ENCODE peak calls at places on chromosomes 5 and 9, in four cellular contexts. One of them, this sample, is unnamed.

GRCh38 chr9:87065981-87066380 is 118.7 kb upstream of the GAS1 start:
- DNase-seq in HepG2: no peak
- DNase-seq in GM12878: no peak
- DNase-seq in H1: no peak
- DNase-seq in this sample: no peak

GRCh38 chr9:19498015-19498414 is 89.2 kb downstream of the ACER2 start:
- DNase-seq in HepG2: no peak
- DNase-seq in GM12878: no peak
- DNase-seq in H1: no peak
- DNase-seq in this sample: no peak

GRCh38 chr9:15182755-15183154 is 124.3 kb downstream of the TTC39B start:
- DNase-seq in HepG2: no peak
- DNase-seq in GM12878: no peak
- DNase-seq in H1: no peak
- DNase-seq in this sample: no peak

GRCh38 chr9:92480332-92480771 is 2.0 kb downstream of the ASPN start:
- DNase-seq in HepG2: no peak
- DNase-seq in GM12878: no peak
- DNase-seq in H1: no peak
- DNase-seq in this sample: no peak

GRCh38 chr5:110105692-110106091 is 416.0 kb downstream of the MAN2A1 start:
- DNase-seq in HepG2: peak
- DNase-seq in GM12878: no peak
- DNase-seq in H1: no peak
- DNase-seq in this sample: no peak

GRCh38 chr9:111897831-111898144 is 1.2 kb downstream of the UGCG start:
- DNase-seq in HepG2: no peak
- DNase-seq in GM12878: peak
- DNase-seq in H1: no peak
- DNase-seq in this sample: no peak

GRCh38 chr5:168809218-168809617 is 230.1 kb upstream of the PANK3 start:
- DNase-seq in HepG2: no peak
- DNase-seq in GM12878: no peak
- DNase-seq in H1: no peak
- DNase-seq in this sample: no peak

GRCh38 chr5:143401253-143401845 is 2.1 kb downstream of the NR3C1 start:
- DNase-seq in HepG2: peak
- DNase-seq in GM12878: no peak
- DNase-seq in H1: no peak
- DNase-seq in this sample: no peak

GRCh38 chr5:124748687-124749594 is 2.5 kb upstream of the ZNF608 start:
- DNase-seq in HepG2: peak
- DNase-seq in GM12878: peak
- DNase-seq in H1: peak
- DNase-seq in this sample: peak

DNA sequence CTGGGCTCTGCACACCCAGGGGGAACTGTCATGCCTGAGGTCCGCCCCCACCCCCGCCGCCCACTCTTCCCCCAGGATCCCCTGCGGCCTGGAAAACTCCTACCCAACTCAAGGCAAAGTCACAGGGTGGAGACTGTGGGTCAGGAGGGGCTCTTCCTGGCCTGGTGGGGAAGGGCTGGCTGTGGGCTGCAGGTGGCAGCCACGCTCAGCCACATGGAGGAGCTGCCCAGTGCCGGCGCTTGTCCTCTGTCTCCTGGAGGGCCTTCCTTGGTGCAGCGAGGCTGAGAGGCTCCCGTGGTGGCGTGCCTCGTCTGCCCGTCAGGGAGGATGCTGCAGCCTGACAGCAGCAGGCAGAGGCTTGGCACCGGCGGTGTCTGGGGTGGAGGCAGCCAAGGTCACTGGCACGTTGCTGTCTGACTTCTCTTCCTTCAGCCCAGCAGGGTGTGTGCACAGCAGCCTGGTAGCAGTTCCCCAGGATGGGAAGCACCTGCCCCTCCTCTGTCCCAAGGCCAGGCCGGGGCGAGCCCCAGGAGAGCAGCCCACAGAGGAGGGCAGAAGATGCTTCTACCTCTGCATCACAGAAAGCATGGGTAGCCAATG is 78.1 kb downstream of the ADAMTS2 start:
- DNase-seq in HepG2: no peak
- DNase-seq in GM12878: no peak
- DNase-seq in H1: no peak
- DNase-seq in this sample: no peak
- TF ChIP-seq SUZ12 in HepG2: no peak
- TF ChIP-seq SUZ12 in GM12878: no peak
- TF ChIP-seq SUZ12 in H1: no peak
- TF ChIP-seq SUZ12 in this sample: no peak

DNA sequence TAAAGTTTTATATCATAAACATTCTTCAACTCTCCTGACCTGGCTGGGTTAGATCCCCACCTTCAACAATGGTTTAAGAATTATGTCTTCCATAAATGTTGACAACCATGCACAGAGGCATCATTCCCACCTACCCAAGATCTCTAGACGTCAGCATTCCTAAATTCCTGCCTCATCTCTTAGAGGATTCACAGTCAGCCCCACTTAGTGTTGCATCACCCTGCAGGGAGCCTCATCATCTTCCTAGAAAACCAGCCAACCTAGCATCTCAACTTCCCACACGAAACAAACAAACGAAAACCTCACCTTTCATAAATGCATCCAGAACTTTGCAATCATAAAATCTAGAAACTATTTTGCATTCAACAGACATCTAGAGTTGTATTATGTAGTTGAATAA is 816.1 kb upstream of the C9orf72 start:
- DNase-seq in HepG2: no peak
- DNase-seq in GM12878: no peak
- DNase-seq in H1: no peak
- DNase-seq in this sample: no peak
- TF ChIP-seq ZNF274 in HepG2: no peak
- TF ChIP-seq ZNF274 in GM12878: no peak
- TF ChIP-seq ZNF274 in H1: no peak
- TF ChIP-seq ZNF274 in this sample: no peak

GRCh38 chr9:132260846-132261245 is 93.9 kb downstream of the SETX start:
- DNase-seq in HepG2: no peak
- DNase-seq in GM12878: no peak
- DNase-seq in H1: no peak
- DNase-seq in this sample: no peak
- TF ChIP-seq SUZ12 in HepG2: no peak
- TF ChIP-seq SUZ12 in GM12878: no peak
- TF ChIP-seq SUZ12 in H1: no peak
- TF ChIP-seq SUZ12 in this sample: no peak

DNA sequence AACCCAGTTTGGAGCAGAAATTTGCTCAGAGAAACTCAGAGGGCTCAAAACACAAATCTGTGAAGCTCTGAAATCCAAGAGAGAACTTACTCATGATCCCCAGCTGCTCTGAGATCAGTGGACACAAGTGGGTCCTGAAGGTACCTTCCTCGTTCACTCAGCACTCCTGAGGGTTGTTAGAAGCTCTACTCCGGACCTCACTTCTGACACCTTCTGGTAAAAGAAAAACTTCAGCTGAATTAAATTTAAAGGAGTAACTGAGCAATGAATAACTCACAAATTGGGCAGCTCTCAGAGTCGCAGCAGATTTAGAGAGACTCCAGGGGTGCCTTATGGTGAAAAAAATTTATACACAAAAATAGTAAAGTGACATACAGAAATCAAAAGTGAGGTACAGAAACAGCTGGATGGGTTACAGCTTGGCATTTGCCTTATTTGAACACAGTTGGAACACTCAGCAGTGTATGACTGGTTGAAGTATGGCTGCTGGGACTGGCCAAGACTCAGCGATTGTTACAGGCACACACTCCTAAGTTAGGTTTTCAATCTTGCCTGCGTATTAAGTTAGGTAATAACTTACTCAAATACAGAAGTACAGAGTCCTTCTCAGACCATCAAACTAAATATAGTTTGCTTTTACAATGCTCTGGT is 32.5 kb downstream of the INSL4 start:
- DNase-seq in HepG2: peak
- DNase-seq in GM12878: no peak
- DNase-seq in H1: no peak
- DNase-seq in this sample: no peak
- TF ChIP-seq ZNF274 in HepG2: no peak
- TF ChIP-seq ZNF274 in GM12878: no peak
- TF ChIP-seq ZNF274 in H1: no peak
- TF ChIP-seq ZNF274 in this sample: no peak

This sample was measured in NT2/D1.